ENCODE peak calls at places on chromosome 19, in ten cellular contexts. V is heart right ventricle, L is fibroblast of the aortic adventitia, C is left ventricle myocardium inferior, Q is sigmoid colon, K is HFF-Myc, Y is uterus, W is fibroblast of lung, P is psoas muscle, O is esophagus squamous epithelium. X is an unnamed sample.

GRCh38 chr19:7739801-7740659 is 7.3 kb downstream of the CD209 start:
- DNase-seq in W (no peak), P (no peak), K (no peak), L (no peak), O (no peak), C (no peak), Y (no peak), V (no peak), Q (no peak), X (no peak)

GRCh38 chr19:2308114-2308556 is at the start of gene LINGO3:
- DNase-seq in O (no peak), Q (no peak), L (no peak), C (no peak), V (no peak), K (no peak), W (no peak), Y (no peak), P (no peak), X (no peak)

GRCh38 chr19:41409288-41409687 is 11.7 kb downstream of the BCKDHA start:
- DNase-seq in Y (no peak), K (peak; percentile 12), P (no peak), O (no peak), L (peak; percentile 29), Q (no peak), V (no peak), W (peak; percentile 59), C (no peak), X (peak; percentile 40)

GRCh38 chr19:18785179-18786124 is 5.7 kb downstream of the COMP start:
- DNase-seq in O (no peak), K (no peak), Q (peak; percentile 83), L (peak; percentile 50), V (peak; percentile 83), W (peak; percentile 38), C (peak; percentile 73), Y (peak; percentile 76), P (peak; percentile 91), X (no peak)

GRCh38 chr19:324716-325115 is 19.9 kb downstream of the MIER2 start:
- DNase-seq in L (no peak), C (no peak), O (no peak), P (no peak), K (no peak), W (no peak), Q (no peak), Y (no peak), V (no peak), X (no peak)

GRCh38 chr19:15107056-15108010 is at the start of gene SYDE1:
- DNase-seq in Q (peak; percentile 80), O (no peak), L (peak; percentile 72), C (peak; percentile 56), P (peak; percentile 73), Y (peak; percentile 59), K (no peak), W (peak; percentile 68), V (peak; percentile 68), X (no peak)

GRCh38 chr19:55536951-55537740 is at the start of gene SBK2:
- DNase-seq in W (no peak), Y (no peak), Q (no peak), P (no peak), C (no peak), L (no peak), O (no peak), K (no peak), V (no peak), X (no peak)

GRCh38 chr19:7857727-7858701 is 16.2 kb downstream of the PRR36 start:
- DNase-seq in K (no peak), O (no peak), L (no peak), W (no peak), V (no peak), Q (no peak), P (peak; percentile 20), Y (no peak), C (no peak), X (no peak)

GRCh38 chr19:47729799-47730520 is 15.4 kb upstream of the NOP53 start:
- DNase-seq in W (peak; percentile 46), C (peak; percentile 74), Y (peak; percentile 79), K (no peak), V (peak; percentile 86), L (no peak), P (peak; percentile 86), Q (peak; percentile 84), O (no peak), X (no peak)

GRCh38 chr19:2027361-2027760 is 11.8 kb upstream of the BTBD2 start:
- DNase-seq in V (no peak), K (no peak), W (peak; percentile 64), P (peak; percentile 65), O (no peak), C (no peak), L (peak; percentile 96), Y (no peak), Q (no peak), X (no peak)

GRCh38 chr19:12770922-12771321 is 4.4 kb downstream of the HOOK2 start:
- DNase-seq in O (no peak), V (no peak), W (no peak), P (no peak), C (no peak), L (no peak), Q (no peak), K (no peak), Y (no peak), X (no peak)

GRCh38 chr19:10769533-10770491 is 51.9 kb downstream of the DNM2 start:
- DNase-seq in V (peak; percentile 66), L (peak; percentile 47), C (peak; percentile 80), P (peak; percentile 82), Y (peak; percentile 50), W (no peak), O (no peak), Q (peak; percentile 73), K (no peak), X (no peak)

GRCh38 chr19:651991-652390 is 11.0 kb downstream of the RNF126 start:
- DNase-seq in K (no peak), V (no peak), L (no peak), P (no peak), O (no peak), Q (no peak), Y (no peak), W (no peak), C (no peak), X (no peak)

GRCh38 chr19:45780448-45781281 is 1.6 kb downstream of the DMPK start:
- DNase-seq in W (no peak), K (no peak), Y (peak; percentile 60), O (no peak), P (no peak), Q (peak; percentile 71), C (no peak), L (no peak), V (no peak), X (no peak)

GRCh38 chr19:48804496-48804895 is 6.3 kb downstream of the BCAT2 start:
- DNase-seq in P (no peak), L (no peak), Y (no peak), Q (no peak), W (no peak), V (no peak), K (no peak), C (no peak), O (no peak), X (no peak)

GRCh38 chr19:35903550-35904179 is 1.3 kb downstream of the HCST start:
- DNase-seq in L (peak; percentile 27), V (peak; percentile 70), O (peak; percentile 75), P (peak; percentile 85), C (peak; percentile 72), K (peak; percentile 53), Q (peak; percentile 87), Y (peak; percentile 56), W (peak; percentile 78), X (no peak)
- H3K4me3 ChIP-seq in L (peak overlapping the region; percentile 22), V (peak overlapping the region; percentile 20), O (peak overlapping the region; percentile 33), P (peak overlapping the region; percentile 30), C (peak overlapping the region; percentile 19), K (peak overlapping the region; percentile 37), Q (peak overlapping the region; percentile 2), Y (no peak overlapping the region), W (no peak overlapping the region), X (peak overlapping the region; percentile 39)

DNA sequence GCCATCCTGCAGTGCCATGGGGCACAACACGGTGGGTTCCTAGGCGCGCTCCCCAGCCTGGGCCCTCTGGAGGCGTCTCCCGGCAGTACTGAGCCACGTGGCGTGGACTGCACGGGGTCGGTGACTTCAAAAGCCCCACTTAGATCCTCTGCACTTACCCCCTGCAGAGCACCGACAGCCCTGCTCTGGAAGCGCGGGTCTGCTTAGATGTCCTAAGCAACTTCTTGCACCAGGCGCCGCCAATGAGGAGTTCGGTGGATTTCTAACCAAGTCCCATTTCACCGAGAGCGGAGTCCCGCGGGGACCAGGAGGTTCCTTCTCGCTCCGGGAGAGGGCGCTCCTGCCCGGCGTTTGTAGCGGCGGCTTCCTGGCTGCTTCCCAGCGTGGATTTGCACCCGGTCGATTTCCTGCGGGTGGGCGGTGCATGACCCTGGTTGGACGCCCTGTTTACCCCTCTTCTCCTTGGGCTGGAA is 25.2 kb upstream of the ZNF845 start:
- DNase-seq in C (peak; percentile 16), Y (no peak), Q (no peak), W (no peak), L (no peak), P (no peak), O (no peak), V (peak; percentile 22), K (no peak), X (no peak)
- TF ChIP-seq CTCF in C (peak; percentile 62), Y (peak; percentile 15), Q (peak; percentile 29), W (peak; percentile 23), L (peak; percentile 17), P (peak; percentile 9), O (peak; percentile 10), V (peak; percentile 59), K (peak; percentile 28), X (peak; percentile 23)

DNA sequence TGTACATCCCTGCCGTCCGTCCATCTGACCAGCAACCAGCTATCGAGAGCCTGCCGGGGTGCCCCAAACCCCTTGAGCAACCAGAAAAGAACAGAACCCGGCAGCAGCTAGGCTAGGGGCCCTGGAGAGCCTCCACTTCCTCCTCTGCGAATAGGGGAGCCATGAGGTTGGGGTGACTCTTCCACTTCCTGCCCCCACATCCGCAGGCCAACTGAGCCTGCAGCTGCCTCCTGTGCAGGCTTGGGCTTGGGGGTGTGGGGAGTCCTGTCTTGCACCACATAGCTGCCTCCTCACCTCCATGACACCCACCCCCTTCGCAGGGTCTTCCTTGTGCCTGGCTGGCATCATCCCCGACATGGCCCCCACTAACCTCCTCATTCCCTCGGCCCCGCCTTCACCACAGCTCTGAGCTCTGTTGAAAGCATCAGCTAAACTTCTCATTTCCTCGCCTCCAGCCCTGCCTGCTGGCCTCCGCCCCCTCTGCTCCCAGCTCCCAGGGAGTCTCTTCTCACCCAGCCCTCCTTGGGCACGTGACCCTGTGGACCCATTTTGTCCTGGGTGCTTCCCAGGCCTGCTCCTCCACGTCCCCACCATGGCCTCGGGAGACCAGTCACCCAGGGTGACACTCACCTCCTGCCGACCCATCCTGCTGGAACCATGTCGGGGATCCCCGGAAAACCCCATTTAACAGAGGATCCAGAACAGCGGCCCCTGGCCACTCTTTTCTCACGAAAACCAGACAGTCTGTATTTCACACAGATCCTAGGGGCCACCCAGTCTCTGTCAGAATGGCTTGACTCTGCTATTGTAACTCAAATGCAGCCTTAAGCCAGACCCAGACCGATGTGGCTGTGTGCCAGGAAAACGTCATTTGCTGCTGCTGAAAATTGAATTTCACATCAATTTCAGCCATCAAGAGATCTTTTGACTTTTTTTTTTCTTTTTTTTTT is 50.4 kb downstream of the MYO9B start:
- DNase-seq in V (peak; percentile 64), K (no peak), Y (no peak), W (peak; percentile 13), O (no peak), C (peak; percentile 62), L (peak; percentile 49), P (peak; percentile 71), Q (peak; percentile 80), X (no peak)
- H3K4me3 ChIP-seq in V (no peak overlapping the region), K (no peak overlapping the region), Y (no peak overlapping the region), W (no peak overlapping the region), O (no peak overlapping the region), C (no peak overlapping the region), L (no peak overlapping the region), P (peak overlapping the region; percentile 15), Q (no peak overlapping the region), X (no peak overlapping the region)

GRCh38 chr19:33705090-33705847 is 83.5 kb downstream of the CHST8 start:
- DNase-seq in O (no peak), L (no peak), P (no peak), Q (peak; percentile 43), C (peak; percentile 11), Y (no peak), W (no peak), V (no peak), K (no peak), X (no peak)
- TF ChIP-seq CTCF in O (no peak), L (no peak), P (no peak), Q (no peak), C (no peak), Y (no peak), W (no peak), V (no peak), K (no peak), X (no peak)